ENCODE peak calls at places on chromosomes 2 and 18, in nine cellular contexts. P is GM06990, S is cardiac muscle cell, U is bronchial epithelial cell, O is sigmoid colon, K is tibial nerve, F is H7, N is BE2C, J is A673. I is an unnamed sample. For H3K36me3, the result is how much of the 10 kb centered on the place peaks cover.

GRCh38 chr2:2291500-2292260 is 39.4 kb downstream of the MYT1L start:
- DNase-seq in J (no peak), U (no peak), K (no peak), O (no peak), N (peak), P (no peak), S (peak), F (peak), I (peak)

GRCh38 chr2:20666364-20667150 is at the start of gene GDF7:
- DNase-seq in J (no peak), U (no peak), F (peak), O (no peak), K (no peak), N (no peak), S (peak), P (no peak), I (peak)

GRCh38 chr2:127382836-127383235 is 4.9 kb downstream of the MAP3K2 start:
- DNase-seq in O (no peak), J (no peak), S (no peak), K (no peak), F (no peak), U (no peak), P (no peak), N (no peak), I (no peak)

GRCh38 chr18:34971313-34971712 is 69.9 kb upstream of the MAPRE2 start:
- DNase-seq in K (no peak), N (no peak), S (no peak), P (no peak), U (peak), O (no peak), J (no peak), F (no peak), I (no peak)

GRCh38 chr2:230691005-230691647 is 21.5 kb upstream of the CAB39 start:
- DNase-seq in J (no peak), P (no peak), S (no peak), F (no peak), U (peak), N (no peak), K (no peak), O (no peak), I (peak)

GRCh38 chr18:58721586-58722160 is 50.4 kb downstream of the MALT1 start:
- DNase-seq in U (no peak), O (no peak), S (peak), P (no peak), K (no peak), J (no peak), N (no peak), F (no peak), I (no peak)

GRCh38 chr2:176002684-176003225 is 688 bp upstream of the LNPK start:
- DNase-seq in K (peak), P (no peak), S (peak), N (no peak), J (no peak), O (peak), F (peak), U (peak), I (peak)

GRCh38 chr2:106028192-106028591 is 165.9 kb downstream of the UXS1 start:
- DNase-seq in K (no peak), J (no peak), F (no peak), S (no peak), P (no peak), O (no peak), U (no peak), N (no peak), I (no peak)

GRCh38 chr2:227870710-227871374 is 589 bp upstream of the DAW1 start:
- DNase-seq in O (no peak), U (peak), F (no peak), J (no peak), S (no peak), K (no peak), P (no peak), N (no peak), I (peak)

DNA sequence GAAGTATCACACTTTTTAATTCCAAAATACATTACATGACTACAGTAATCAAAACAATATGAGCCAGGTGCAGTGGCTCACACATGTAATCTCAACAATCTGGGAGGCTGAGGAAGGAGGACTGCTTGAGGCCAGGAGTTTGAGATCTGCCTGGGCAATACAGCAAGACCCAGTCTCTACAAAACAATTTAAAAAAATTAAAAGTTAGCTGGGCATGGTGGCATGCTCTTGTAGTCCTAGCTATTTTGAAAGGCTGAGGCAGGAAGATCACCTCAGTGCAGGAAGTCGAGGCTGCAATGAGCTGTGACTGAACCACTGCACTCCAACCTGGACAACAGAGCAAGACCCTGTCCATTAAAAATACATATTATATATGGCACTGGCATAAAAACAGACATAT is 109.8 kb downstream of the USP34 start:
- DNase-seq in F (no peak), S (no peak), U (no peak), O (no peak), K (no peak), J (no peak), N (no peak), P (no peak), I (no peak)
- H3K36me3 ChIP-seq in F (under half), S (under half), U (under half), O (under half), K (under half), J (under half), N (under half), P (under half), I (under half)

DNA sequence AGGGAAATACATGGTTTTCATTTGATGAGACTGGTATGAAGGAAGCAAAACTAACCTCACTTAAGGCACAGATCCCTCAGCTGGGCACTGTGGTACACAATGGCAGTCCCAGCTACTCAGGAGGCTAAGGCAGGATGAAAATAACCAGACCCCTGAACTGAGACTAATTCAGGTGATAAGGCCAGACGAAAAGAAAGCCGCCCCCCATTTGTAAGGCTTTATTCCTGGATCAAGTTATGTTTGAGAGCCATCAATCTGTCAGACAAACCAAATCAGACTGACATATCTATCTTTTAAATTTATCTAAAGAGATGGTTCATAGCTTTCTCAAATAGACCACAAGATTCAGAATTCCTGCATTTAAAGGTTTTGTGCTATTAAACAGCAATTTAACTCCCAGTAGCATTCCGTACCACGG is 4.1 kb downstream of the SRSF7 start:
- DNase-seq in F (no peak), K (no peak), N (peak), S (peak), P (no peak), J (no peak), U (no peak), O (no peak), I (no peak)
- H3K36me3 ChIP-seq in F (under half), K (under half), N (half or more), S (half or more), P (under half), J (half or more), U (under half), O (under half), I (half or more)

GRCh38 chr2:60794271-60794863 is 38.3 kb downstream of the PAPOLG start:
- DNase-seq in P (no peak), J (peak), O (no peak), U (peak), S (no peak), N (no peak), F (peak), K (no peak), I (no peak)
- H3K36me3 ChIP-seq in P (under half), J (half or more), O (under half), U (under half), S (half or more), N (under half), F (under half), K (under half), I (under half)

GRCh38 chr2:237102428-237102827 is 16.7 kb downstream of the COPS8 start:
- DNase-seq in U (no peak), J (no peak), S (no peak), O (no peak), P (no peak), F (no peak), N (no peak), K (no peak), I (no peak)
- H3K36me3 ChIP-seq in U (under half), J (under half), S (under half), O (under half), P (under half), F (under half), N (under half), K (under half), I (under half)

DNA sequence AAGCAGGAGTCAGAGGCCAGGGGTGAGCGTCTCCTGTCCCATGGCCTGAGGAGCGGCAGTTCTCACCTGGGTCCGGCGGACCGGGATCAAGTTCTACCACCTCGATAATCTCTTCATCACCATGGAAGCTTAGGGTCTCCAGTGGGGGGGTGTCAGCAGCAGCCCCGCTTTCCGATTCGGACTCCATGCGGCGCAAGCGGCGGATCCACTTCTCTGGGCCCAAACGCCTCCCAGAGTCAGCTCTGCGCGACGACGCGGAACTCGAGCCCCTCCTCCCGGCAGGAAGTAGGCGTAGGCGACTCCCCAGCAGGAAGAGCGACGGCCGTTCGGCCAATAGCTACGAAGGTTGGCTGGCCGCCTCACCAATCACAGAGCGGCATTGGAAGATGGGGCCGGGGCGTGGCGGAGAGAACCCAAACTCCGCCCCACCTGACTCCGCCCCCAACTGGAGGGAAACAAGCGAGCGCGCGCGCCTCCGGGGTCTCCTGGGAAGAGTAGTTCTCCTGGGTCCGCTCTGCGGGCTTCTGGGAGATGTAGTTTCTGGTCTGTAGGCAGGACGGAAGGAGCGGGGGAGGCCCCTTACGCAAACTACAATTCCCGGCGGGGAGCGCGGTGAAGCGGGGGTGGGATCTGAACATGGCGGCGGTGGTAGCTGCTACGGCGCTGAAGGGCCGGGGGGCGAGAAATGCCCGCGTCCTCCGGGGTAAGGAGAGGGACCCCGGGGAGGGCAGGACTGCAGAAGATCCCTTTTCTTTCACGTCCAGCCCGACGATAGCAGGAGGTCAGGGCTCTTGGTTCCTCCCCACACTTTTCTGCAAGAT is at the start of the genes AAMP and PNKD:
- DNase-seq in S (peak), N (peak), K (peak), P (peak), J (peak), F (peak), O (peak), U (peak), I (peak)
- H3K36me3 ChIP-seq in S (under half), N (under half), K (under half), P (under half), J (under half), F (under half), O (under half), U (under half), I (half or more)

DNA sequence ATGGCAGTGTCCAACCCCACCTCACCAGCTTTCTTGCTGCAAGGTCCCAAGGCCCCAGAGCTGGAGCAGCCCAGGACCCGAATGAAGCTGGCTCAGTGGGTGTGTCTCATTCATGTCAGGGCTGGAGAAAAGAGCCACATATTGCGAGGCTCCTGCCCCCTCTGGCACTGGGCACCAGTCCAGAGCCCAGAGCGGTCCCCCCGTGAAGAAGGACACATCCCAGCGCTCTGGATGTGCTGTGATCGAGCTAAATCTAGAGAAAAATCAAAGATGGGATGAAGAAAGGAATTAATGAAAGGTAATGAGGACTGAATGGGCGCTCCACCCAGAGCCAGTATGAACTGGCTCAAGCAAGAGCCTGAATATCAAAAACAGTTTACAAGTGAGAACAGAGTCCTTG is 13.3 kb upstream of the MPV17 start:
- DNase-seq in J (no peak), F (no peak), K (no peak), O (no peak), U (no peak), S (no peak), P (no peak), N (no peak), I (no peak)
- H3K36me3 ChIP-seq in J (half or more), F (under half), K (under half), O (under half), U (under half), S (half or more), P (under half), N (half or more), I (half or more)

GRCh38 chr2:69934614-69934908 is 19.7 kb downstream of the MXD1 start:
- DNase-seq in F (no peak), K (no peak), S (no peak), O (no peak), J (no peak), U (no peak), P (no peak), N (no peak), I (no peak)
- H3K36me3 ChIP-seq in F (under half), K (under half), S (under half), O (under half), J (under half), U (under half), P (under half), N (under half), I (under half)

GRCh38 chr2:144480257-144480656 is 39.7 kb downstream of the ZEB2 start:
- DNase-seq in S (no peak), U (no peak), F (no peak), K (no peak), J (no peak), O (no peak), N (no peak), P (no peak), I (no peak)
- H3K36me3 ChIP-seq in S (under half), U (under half), F (under half), K (under half), J (under half), O (under half), N (under half), P (under half), I (under half)

GRCh38 chr2:61254536-61254935 is 92.5 kb downstream of the C2orf74 start:
- DNase-seq in S (no peak), F (no peak), N (no peak), J (no peak), K (no peak), P (no peak), U (no peak), O (no peak), I (no peak)
- H3K36me3 ChIP-seq in S (half or more), F (under half), N (under half), J (under half), K (under half), P (under half), U (under half), O (under half), I (half or more)

DNA sequence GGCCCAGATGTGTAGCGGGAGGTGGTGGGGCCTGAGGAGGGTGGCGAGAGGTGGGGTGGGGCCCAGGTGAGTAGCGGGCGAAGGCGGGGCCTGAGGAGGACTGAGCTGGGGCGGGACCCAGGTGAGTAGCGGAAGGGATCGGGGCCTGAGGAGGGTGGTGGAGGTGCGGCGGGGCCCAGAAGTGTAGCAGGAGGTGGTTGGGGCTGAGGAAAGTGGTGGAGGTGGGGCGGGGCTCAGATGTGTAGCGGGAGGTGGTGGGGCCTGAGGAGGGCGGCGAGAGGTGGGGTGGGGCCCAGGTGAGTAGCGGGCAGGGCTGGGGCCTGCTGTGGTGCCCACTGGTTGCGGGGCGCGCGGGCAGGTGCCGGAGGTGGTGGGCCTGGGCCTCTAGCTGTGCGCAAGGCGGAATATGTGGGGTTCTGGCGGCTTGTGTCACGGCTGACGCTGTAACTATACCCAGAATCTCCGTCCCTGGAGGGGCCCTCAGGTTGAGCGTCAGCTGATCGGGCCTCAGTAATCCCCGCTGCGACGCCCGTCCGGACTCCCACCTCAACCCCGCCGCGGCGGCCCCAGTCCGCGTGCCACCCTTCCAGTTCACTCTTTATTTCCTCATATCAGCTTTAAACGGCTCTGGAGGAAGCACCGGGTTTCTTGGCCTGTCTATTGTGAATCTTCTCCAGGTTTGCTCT is 866 bp upstream of the SF3B6 start:
- DNase-seq in S (peak), N (no peak), K (peak), U (no peak), O (no peak), J (no peak), F (no peak), P (no peak), I (peak)
- H3K36me3 ChIP-seq in S (under half), N (under half), K (under half), U (under half), O (under half), J (under half), F (under half), P (under half), I (under half)

I was measured in MG63.